ENCODE peak calls at places on chromosomes 16 and 17, in four cellular contexts. O, I, Q and V are unnamed samples.

GRCh38 chr17:63295288-63295687 is 150.8 kb downstream of the CYB561 start:
- DNase-seq in I (no peak), Q (no peak), O (no peak), V (no peak)

GRCh38 chr16:65725156-65725845 is 603.4 kb upstream of the CDH11 start:
- DNase-seq in Q (no peak), I (no peak), O (no peak), V (no peak)

GRCh38 chr17:58354541-58355216 is 2.7 kb upstream of the SUPT4H1 start:
- DNase-seq in Q (no peak), I (no peak), O (no peak), V (no peak)

GRCh38 chr17:15334266-15334665 is 7.1 kb downstream of the TEKT3 start:
- DNase-seq in Q (no peak), I (no peak), O (no peak), V (no peak)

GRCh38 chr16:25151996-25152395 is 40.5 kb downstream of the LCMT1 start:
- DNase-seq in O (no peak), Q (no peak), I (no peak), V (peak)

GRCh38 chr17:78818152-78818846 is 22.3 kb downstream of the USP36 start:
- DNase-seq in I (no peak), O (no peak), Q (no peak), V (no peak)

GRCh38 chr17:6524520-6524919 is 31.8 kb downstream of the PITPNM3 start:
- DNase-seq in Q (no peak), I (no peak), O (no peak), V (peak)

GRCh38 chr17:33459078-33459940 is 166.2 kb upstream of the ASIC2 start:
- DNase-seq in O (no peak), Q (no peak), I (no peak), V (no peak)

GRCh38 chr17:15122857-15123256 is 142.3 kb downstream of the PMP22 start:
- DNase-seq in Q (no peak), I (no peak), O (no peak), V (no peak)

GRCh38 chr16:55499951-55500350 is 8.9 kb upstream of the LPCAT2 start:
- DNase-seq in Q (peak), I (no peak), O (no peak), V (peak)

GRCh38 chr16:22732315-22732840 is 81.6 kb upstream of the HS3ST2 start:
- DNase-seq in Q (no peak), I (no peak), O (no peak), V (no peak)

GRCh38 chr17:31877341-31877740 is 18.3 kb upstream of the COPRS start:
- DNase-seq in I (no peak), Q (no peak), O (no peak), V (no peak)

GRCh38 chr17:40303009-40303657 is 5.8 kb upstream of the RARA start:
- DNase-seq in Q (no peak), I (peak), O (peak), V (peak)

GRCh38 chr17:49821916-49822315 is 26.0 kb downstream of the TAC4 start:
- DNase-seq in Q (no peak), O (no peak), I (no peak), V (no peak)

GRCh38 chr17:79674506-79675412 is 56.0 kb upstream of the ENPP7 start:
- DNase-seq in I (no peak), Q (no peak), O (no peak), V (no peak)

GRCh38 chr17:4450710-4451316 is 17.1 kb downstream of the SPNS3 start:
- DNase-seq in O (no peak), Q (no peak), I (no peak), V (no peak)

GRCh38 chr17:38877130-38877851 is 7.4 kb downstream of the LASP1 start:
- DNase-seq in Q (no peak), I (no peak), O (no peak), V (no peak)

GRCh38 chr17:75047398-75048098 is 523 bp downstream of the KCTD2 start:
- DNase-seq in I (no peak), O (no peak), Q (no peak), V (no peak)

GRCh38 chr17:8726477-8726876 is 18.2 kb downstream of the CCDC42 start:
- DNase-seq in I (no peak), Q (no peak), O (no peak), V (no peak)

GRCh38 chr17:334974-335481 is 17.6 kb downstream of the RPH3AL start:
- DNase-seq in I (no peak), O (no peak), Q (no peak), V (no peak)

GRCh38 chr17:39608601-39609000 is 881 bp upstream of the NEUROD2 start:
- DNase-seq in O (no peak), I (no peak), Q (peak), V (no peak)

GRCh38 chr17:11404431-11404830 is 163.4 kb downstream of the SHISA6 start:
- DNase-seq in Q (no peak), O (no peak), I (no peak), V (no peak)
- TF ChIP-seq ELF1 in Q (no peak), O (no peak), I (no peak), V (no peak)

GRCh38 chr16:74695450-74696422 is 4.9 kb downstream of the MLKL start:
- DNase-seq in Q (peak), O (peak), I (peak), V (peak)

GRCh38 chr16:74700206-74701040 is at the start of gene MLKL:
- DNase-seq in I (peak), Q (peak), O (peak), V (peak)

GRCh38 chr16:74699666-74700065 is 996 bp downstream of the MLKL start:
- DNase-seq in I (no peak), Q (no peak), O (no peak), V (no peak)

GRCh38 chr16:74698220-74698619 is 2.4 kb downstream of the MLKL start:
- DNase-seq in Q (no peak), O (no peak), I (no peak), V (no peak)
- H3K4me3 ChIP-seq in Q (no peak), O (no peak), I (no peak), V (no peak)

GRCh38 chr17:81187586-81188490 is 21.8 kb upstream of the AATK start:
- DNase-seq in O (no peak), I (no peak), Q (no peak), V (no peak)
- TF ChIP-seq ELF1 in O (no peak), I (no peak), Q (no peak), V (no peak)

GRCh38 chr17:77455878-77456234 is 315.1 kb downstream of the SEC14L1 start:
- DNase-seq in I (no peak), O (no peak), Q (no peak), V (no peak)
- H3K4me3 ChIP-seq in I (no peak), O (no peak), Q (no peak), V (no peak)

DNA sequence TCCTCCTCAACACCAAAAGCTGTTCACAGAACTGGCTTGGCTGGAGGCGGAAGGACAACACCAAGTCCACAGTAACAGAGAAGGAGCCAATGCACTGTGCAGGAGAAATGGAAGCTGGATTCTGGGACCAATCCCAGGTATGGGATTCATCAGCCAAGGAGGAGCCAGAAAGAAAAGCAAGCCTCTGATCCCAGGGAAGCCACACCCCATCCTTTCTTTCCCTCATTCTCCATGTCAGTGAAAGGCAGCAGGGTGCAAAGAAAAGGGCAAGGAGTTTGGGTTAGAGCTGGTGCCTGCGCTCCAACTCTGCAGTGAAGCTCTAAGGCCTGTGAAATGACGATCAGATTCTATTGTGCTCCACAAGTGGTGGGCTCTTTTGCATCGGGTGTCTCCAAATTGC is 11.0 kb downstream of the DCAKD start:
- DNase-seq in Q (no peak), O (no peak), I (no peak), V (no peak)
- TF ChIP-seq ELF1 in Q (no peak), O (no peak), I (no peak), V (no peak)

GRCh38 chr16:89201467-89202377 is 1.4 kb upstream of the SLC22A31 start:
- DNase-seq in Q (peak), I (peak), O (peak), V (peak)
- H3K4me3 ChIP-seq in Q (peak), I (peak), O (peak), V (peak)

GRCh38 chr17:2194778-2195417 is 108.7 kb downstream of the SMG6 start:
- DNase-seq in O (no peak), Q (peak), I (no peak), V (no peak)

GRCh38 chr17:2192367-2193028 is 111.1 kb downstream of the SMG6 start:
- DNase-seq in O (peak), I (no peak), Q (no peak), V (peak)

GRCh38 chr17:2198917-2199316 is 104.7 kb downstream of the SMG6 start:
- DNase-seq in O (no peak), Q (no peak), I (no peak), V (no peak)

GRCh38 chr17:2195729-2196128 is 107.9 kb downstream of the SMG6 start:
- DNase-seq in O (no peak), Q (no peak), I (no peak), V (no peak)

DNA sequence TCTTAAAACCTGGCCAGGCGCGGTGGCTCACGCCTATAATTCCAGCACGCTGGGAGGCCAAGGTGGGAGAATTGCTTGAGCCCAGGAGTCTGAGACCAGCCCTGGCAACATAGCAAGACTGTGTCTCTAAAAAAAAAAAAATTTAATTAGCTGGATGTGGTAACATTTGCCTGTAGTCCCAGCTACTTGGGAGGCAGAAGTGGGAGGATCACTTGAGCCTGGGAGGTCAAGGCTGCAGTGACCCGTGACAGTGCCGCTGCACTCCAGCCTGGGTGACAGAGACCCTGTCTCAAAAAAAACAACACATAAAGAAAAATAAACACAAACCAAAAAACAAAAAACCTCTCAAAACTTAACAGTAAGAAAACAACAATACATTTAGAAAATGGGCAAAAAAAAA is 106.3 kb downstream of the SMG6 start:
- DNase-seq in Q (no peak), O (no peak), I (no peak), V (no peak)
- TF ChIP-seq ELF1 in Q (no peak), O (no peak), I (no peak), V (no peak)